ENCODE peak calls at places on chromosomes 16 and 17, in five cellular contexts. H is mucosa of descending colon, P is tibial nerve, C is Calu3, D is OCI-LY7. T is an unnamed sample.

GRCh38 chr16:13036600-13036999 is 135.2 kb downstream of the SHISA9 start:
- DNase-seq in H (no peak), P (no peak), C (peak; percentile 20), D (peak; percentile 62), T (peak; percentile 1)

GRCh38 chr17:61421460-61421859 is 21.8 kb downstream of the TBX2 start:
- DNase-seq in H (no peak), P (no peak), C (no peak), D (no peak), T (no peak)

GRCh38 chr16:57694556-57695377 is at the start of gene DRC7:
- DNase-seq in H (no peak), P (no peak), C (peak; percentile 68), D (peak; percentile 58), T (peak; percentile 16)

GRCh38 chr17:33292981-33293867 is at the start of gene ASIC2:
- DNase-seq in H (peak; percentile 48), P (no peak), C (no peak), D (no peak), T (no peak)

GRCh38 chr16:66286527-66286926 is 80.0 kb upstream of the CDH5 start:
- DNase-seq in H (no peak), P (no peak), C (no peak), D (no peak), T (no peak)

GRCh38 chr17:74964988-74965622 is 7.5 kb downstream of the HID1 start:
- DNase-seq in H (no peak), P (no peak), C (no peak), D (no peak), T (no peak)

GRCh38 chr17:46977348-46977747 is 1.7 kb downstream of the RPRML start:
- DNase-seq in H (no peak), P (no peak), C (peak; percentile 58), D (peak; percentile 72), T (no peak)

GRCh38 chr17:40307001-40307690 is 1.8 kb upstream of the RARA start:
- DNase-seq in H (peak; percentile 61), P (no peak), C (peak; percentile 35), D (no peak), T (no peak)

GRCh38 chr16:30026449-30026848 is 3.5 kb downstream of the C16orf92 start:
- DNase-seq in H (no peak), P (no peak), C (no peak), D (no peak), T (no peak)